ENCODE peak calls at places on chromosome 3, in four cellular contexts. S is IMR-90; T is activated effector memory CD4-positive, alpha-beta T cell treated with anti-CD3 and anti-CD28 coated beads, Interleukin-2, amount 50 U/mL, for 16 hours; W is stimulated activated CD4-positive, alpha-beta T cell treated with anti-CD3 and anti-CD28 coated beads, Interleukin-1b, Interleukin-23, amount 100 ng/mL, for 24 hours. U is an unnamed sample.
A peak's percentile ranks its signal among the peaks of the same experiment; 100 is the strongest.

GRCh38 chr3:15858547-15859506 is 61.0 kb upstream of the ANKRD28 start:
- DNase-seq in S (no peak), T (peak; percentile 87), W (peak; percentile 45), U (peak; percentile 58)

GRCh38 chr3:188202358-188203138 is 48.6 kb downstream of the LPP start:
- DNase-seq in S (no peak), T (no peak), W (no peak), U (no peak)

GRCh38 chr3:35617370-35617769 is 22.0 kb upstream of the ARPP21 start:
- DNase-seq in S (no peak), T (no peak), W (no peak), U (no peak)

GRCh38 chr3:59818033-59818936 is 768.5 kb upstream of the CFAP20DC start:
- DNase-seq in S (peak; percentile 97), T (no peak), W (no peak), U (peak; percentile 89)

GRCh38 chr3:178181784-178182183 is 354.5 kb upstream of the KCNMB2 start:
- DNase-seq in S (no peak), T (no peak), W (no peak), U (no peak)

GRCh38 chr3:48637305-48637704 is 2.0 kb upstream of the SLC26A6 start:
- DNase-seq in S (no peak), T (no peak), W (no peak), U (no peak)

GRCh38 chr3:122484985-122485384 is 29.8 kb downstream of the KPNA1 start:
- DNase-seq in S (peak; percentile 70), T (no peak), W (no peak), U (no peak)

GRCh38 chr3:72591522-72592421 is 256.5 kb downstream of the SHQ1 start:
- DNase-seq in S (peak; percentile 69), T (no peak), W (no peak), U (no peak)

GRCh38 chr3:191397771-191398170 is 63.2 kb upstream of the PYDC2 start:
- DNase-seq in S (peak; percentile 20), T (no peak), W (no peak), U (no peak)

GRCh38 chr3:106628407-106628806 is 748.8 kb upstream of the CCDC54 start:
- DNase-seq in S (peak; percentile 78), T (no peak), W (no peak), U (no peak)

GRCh38 chr3:14379842-14380241 is 22.6 kb upstream of the SLC6A6 start:
- DNase-seq in S (no peak), T (no peak), W (no peak), U (no peak)

GRCh38 chr3:192079098-192079497 is 618.1 kb downstream of the PYDC2 start:
- DNase-seq in S (no peak), T (no peak), W (no peak), U (no peak)

GRCh38 chr3:14398801-14399114 is 3.6 kb upstream of the SLC6A6 start:
- DNase-seq in S (no peak), T (no peak), W (no peak), U (no peak)

GRCh38 chr3:160490166-160490565 is 40.6 kb upstream of the TRIM59 start:
- DNase-seq in S (no peak), T (no peak), W (no peak), U (no peak)

GRCh38 chr3:71168043-71168720 is 415.3 kb downstream of the FOXP1 start:
- DNase-seq in S (peak; percentile 87), T (no peak), W (no peak), U (no peak)

GRCh38 chr3:99969133-99969532 is 145.2 kb downstream of the FILIP1L start:
- DNase-seq in S (no peak), T (no peak), W (no peak), U (no peak)